ENCODE peak calls at places on chromosomes 13 and 19, in four cellular contexts. S is activated CD4-positive, alpha-beta T cell treated with anti-CD3 and anti-CD28 coated beads, Interleukin-2, amount 50 U/mL, for 48 hours; I is retina; K is hypothalamus. X is an unnamed sample.

GRCh38 chr13:96090240-96091101 is 564 bp downstream of the HS6ST3 start:
- DNase-seq in S (no peak), I (no peak), K (peak), X (no peak)

GRCh38 chr19:45767881-45768643 is 990 bp downstream of the SIX5 start:
- DNase-seq in S (peak), I (peak), K (peak), X (no peak)

GRCh38 chr13:73576291-73576690 is 517.5 kb downstream of the KLF5 start:
- DNase-seq in S (no peak), I (no peak), K (no peak), X (no peak)

GRCh38 chr13:26460652-26461051 is 96.8 kb upstream of the WASF3 start:
- DNase-seq in S (no peak), I (peak), K (no peak), X (no peak)

GRCh38 chr19:3013261-3013725 is 15.8 kb downstream of the TLE2 start:
- DNase-seq in S (no peak), I (no peak), K (no peak), X (no peak)

GRCh38 chr19:9644472-9644871 is 23.4 kb upstream of the ZNF561 start:
- DNase-seq in S (no peak), I (no peak), K (no peak), X (no peak)

GRCh38 chr13:94620286-94620896 is 18.7 kb downstream of the GPR180 start:
- DNase-seq in S (no peak), I (peak), K (no peak), X (no peak)

GRCh38 chr13:44629465-44630183 is 53.5 kb upstream of the TSC22D1 start:
- DNase-seq in S (no peak), I (no peak), K (no peak), X (no peak)

GRCh38 chr19:43799502-43800142 is 2.6 kb downstream of the LYPD5 start:
- DNase-seq in S (no peak), I (no peak), K (no peak), X (no peak)

X was measured in GM12864.